ENCODE peak calls at places on chromosomes 5 and 9, in five cellular contexts. B is foreskin fibroblast; T is heart left ventricle; I is AG08395; L is CD8-positive, alpha-beta T cell. C is an unnamed sample.

GRCh38 chr5:122126711-122127385 is 2.5 kb upstream of the ZNF474 start:
- DNase-seq in T (no peak), L (no peak), I (peak; percentile 35), B (peak; percentile 65), C (no peak)

GRCh38 chr9:17597977-17598376 is 19.1 kb downstream of the SH3GL2 start:
- DNase-seq in B (no peak), T (no peak), L (no peak), I (no peak), C (no peak)

GRCh38 chr5:27868292-27868691 is 829.9 kb upstream of the CDH9 start:
- DNase-seq in B (no peak), T (no peak), L (no peak), I (no peak), C (no peak)

GRCh38 chr9:125409637-125410521 is 148.3 kb downstream of the GAPVD1 start:
- DNase-seq in T (no peak), L (no peak), I (peak; percentile 59), B (no peak), C (no peak)

GRCh38 chr5:91022518-91022917 is 360.6 kb downstream of the ARRDC3 start:
- DNase-seq in T (no peak), L (no peak), I (no peak), B (no peak), C (no peak)

GRCh38 chr9:70924905-70925547 is 196.4 kb downstream of the TRPM3 start:
- DNase-seq in I (peak; percentile 73), T (peak; percentile 14), L (no peak), B (peak; percentile 85), C (peak; percentile 36)

GRCh38 chr5:175895701-175896102 is 24.3 kb downstream of the CPLX2 start:
- DNase-seq in B (no peak), T (peak; percentile 27), I (no peak), L (peak; percentile 33), C (no peak)

GRCh38 chr9:126375386-126375785 is 48.8 kb downstream of the MVB12B start:
- DNase-seq in B (peak; percentile 54), I (no peak), L (no peak), T (peak; percentile 59), C (no peak)

GRCh38 chr5:112957409-112957808 is 19.2 kb upstream of the DCP2 start:
- DNase-seq in B (peak; percentile 68), L (no peak), I (no peak), T (no peak), C (no peak)

C was measured in lung.